ENCODE peak calls at places on chromosome 20, in seven cellular contexts. One of them, this sample, is unnamed.

GRCh38 chr20:24639167-24639548 is 169.7 kb downstream of the SYNDIG1 start:
- DNase-seq in effector CD4-positive, alpha-beta T cell: no peak
- DNase-seq in HFFc6: no peak
- DNase-seq in mammary epithelial cell: no peak
- DNase-seq in stimulated activated CD4-positive, alpha-beta T cell treated with anti-CD3 and anti-CD28 coated beads, Interleukin-4, amount 100 ng/mL, for 4 hours: no peak
- DNase-seq in HEK293T: no peak
- DNase-seq in foreskin fibroblast: no peak
- DNase-seq in this sample: no peak

GRCh38 chr20:62227977-62228958 is 8.2 kb upstream of the HRH3 start:
- DNase-seq in effector CD4-positive, alpha-beta T cell: no peak
- DNase-seq in HFFc6: no peak
- DNase-seq in mammary epithelial cell: no peak
- DNase-seq in stimulated activated CD4-positive, alpha-beta T cell treated with anti-CD3 and anti-CD28 coated beads, Interleukin-4, amount 100 ng/mL, for 4 hours: no peak
- DNase-seq in HEK293T: no peak
- DNase-seq in foreskin fibroblast: no peak
- DNase-seq in this sample: no peak

GRCh38 chr20:48673485-48673884 is 154.3 kb downstream of the PREX1 start:
- DNase-seq in effector CD4-positive, alpha-beta T cell: no peak
- DNase-seq in HFFc6: no peak
- DNase-seq in mammary epithelial cell: no peak
- DNase-seq in stimulated activated CD4-positive, alpha-beta T cell treated with anti-CD3 and anti-CD28 coated beads, Interleukin-4, amount 100 ng/mL, for 4 hours: no peak
- DNase-seq in HEK293T: no peak
- DNase-seq in foreskin fibroblast: no peak
- DNase-seq in this sample: no peak

GRCh38 chr20:50026746-50027575 is 44.2 kb downstream of the SNAI1 start:
- DNase-seq in effector CD4-positive, alpha-beta T cell: no peak
- DNase-seq in HFFc6: no peak
- DNase-seq in mammary epithelial cell: no peak
- DNase-seq in stimulated activated CD4-positive, alpha-beta T cell treated with anti-CD3 and anti-CD28 coated beads, Interleukin-4, amount 100 ng/mL, for 4 hours: no peak
- DNase-seq in HEK293T: no peak
- DNase-seq in foreskin fibroblast: no peak
- DNase-seq in this sample: no peak

GRCh38 chr20:53911301-53911700 is 159.1 kb downstream of the BCAS1 start:
- DNase-seq in effector CD4-positive, alpha-beta T cell: no peak
- DNase-seq in HFFc6: no peak
- DNase-seq in mammary epithelial cell: no peak
- DNase-seq in stimulated activated CD4-positive, alpha-beta T cell treated with anti-CD3 and anti-CD28 coated beads, Interleukin-4, amount 100 ng/mL, for 4 hours: no peak
- DNase-seq in HEK293T: no peak
- DNase-seq in foreskin fibroblast: no peak
- DNase-seq in this sample: no peak

GRCh38 chr20:25227317-25227831 is 20.5 kb upstream of the PYGB start:
- DNase-seq in effector CD4-positive, alpha-beta T cell: no peak
- DNase-seq in HFFc6: peak; percentile 35
- DNase-seq in mammary epithelial cell: peak; percentile 62
- DNase-seq in stimulated activated CD4-positive, alpha-beta T cell treated with anti-CD3 and anti-CD28 coated beads, Interleukin-4, amount 100 ng/mL, for 4 hours: no peak
- DNase-seq in HEK293T: no peak
- DNase-seq in foreskin fibroblast: peak; percentile 46
- DNase-seq in this sample: peak; percentile 71

GRCh38 chr20:56988446-56988845 is 278.0 kb downstream of the BMP7 start:
- DNase-seq in effector CD4-positive, alpha-beta T cell: no peak
- DNase-seq in HFFc6: no peak
- DNase-seq in mammary epithelial cell: no peak
- DNase-seq in stimulated activated CD4-positive, alpha-beta T cell treated with anti-CD3 and anti-CD28 coated beads, Interleukin-4, amount 100 ng/mL, for 4 hours: no peak
- DNase-seq in HEK293T: no peak
- DNase-seq in foreskin fibroblast: no peak
- DNase-seq in this sample: no peak

GRCh38 chr20:16940701-16941100 is 192.5 kb downstream of the OTOR start:
- DNase-seq in effector CD4-positive, alpha-beta T cell: no peak
- DNase-seq in HFFc6: no peak
- DNase-seq in mammary epithelial cell: no peak
- DNase-seq in stimulated activated CD4-positive, alpha-beta T cell treated with anti-CD3 and anti-CD28 coated beads, Interleukin-4, amount 100 ng/mL, for 4 hours: no peak
- DNase-seq in HEK293T: no peak
- DNase-seq in foreskin fibroblast: no peak
- DNase-seq in this sample: no peak

GRCh38 chr20:33673115-33673410 is 1.2 kb downstream of the NECAB3 start:
- DNase-seq in effector CD4-positive, alpha-beta T cell: no peak
- DNase-seq in HFFc6: no peak
- DNase-seq in mammary epithelial cell: no peak
- DNase-seq in stimulated activated CD4-positive, alpha-beta T cell treated with anti-CD3 and anti-CD28 coated beads, Interleukin-4, amount 100 ng/mL, for 4 hours: no peak
- DNase-seq in HEK293T: no peak
- DNase-seq in foreskin fibroblast: no peak
- DNase-seq in this sample: no peak

GRCh38 chr20:25195962-25196700 is 619 bp downstream of the ENTPD6 start:
- DNase-seq in effector CD4-positive, alpha-beta T cell: peak; percentile 29
- DNase-seq in HFFc6: peak; percentile 6
- DNase-seq in mammary epithelial cell: peak; percentile 66
- DNase-seq in stimulated activated CD4-positive, alpha-beta T cell treated with anti-CD3 and anti-CD28 coated beads, Interleukin-4, amount 100 ng/mL, for 4 hours: peak; percentile 26
- DNase-seq in HEK293T: peak; percentile 34
- DNase-seq in foreskin fibroblast: peak; percentile 5
- DNase-seq in this sample: no peak

GRCh38 chr20:53492212-53492611 is 101.4 kb downstream of the ZNF217 start:
- DNase-seq in effector CD4-positive, alpha-beta T cell: no peak
- DNase-seq in HFFc6: no peak
- DNase-seq in mammary epithelial cell: no peak
- DNase-seq in stimulated activated CD4-positive, alpha-beta T cell treated with anti-CD3 and anti-CD28 coated beads, Interleukin-4, amount 100 ng/mL, for 4 hours: no peak
- DNase-seq in HEK293T: no peak
- DNase-seq in foreskin fibroblast: no peak
- DNase-seq in this sample: no peak

GRCh38 chr20:11993886-11994466 is 76.3 kb downstream of the BTBD3 start:
- DNase-seq in effector CD4-positive, alpha-beta T cell: no peak
- DNase-seq in HFFc6: no peak
- DNase-seq in mammary epithelial cell: no peak
- DNase-seq in stimulated activated CD4-positive, alpha-beta T cell treated with anti-CD3 and anti-CD28 coated beads, Interleukin-4, amount 100 ng/mL, for 4 hours: no peak
- DNase-seq in HEK293T: no peak
- DNase-seq in foreskin fibroblast: no peak
- DNase-seq in this sample: no peak